ENCODE peak calls at places on chromosomes 13 and 19, in five cellular contexts. One of them, this sample, is unnamed.
A peak's percentile ranks its signal among the peaks of the same experiment; 100 is the strongest.

GRCh38 chr19:58570770-58571574 is 2.2 kb downstream of the MZF1 start:
- DNase-seq in IMR-90: no peak
- DNase-seq in H1: no peak
- DNase-seq in H9: no peak
- DNase-seq in mesendoderm: no peak
- DNase-seq in this sample: no peak

GRCh38 chr13:26497991-26498423 is 59.5 kb upstream of the WASF3 start:
- DNase-seq in H9: no peak
- DNase-seq in mesendoderm: no peak
- DNase-seq in H1: no peak
- DNase-seq in IMR-90: peak; percentile 96
- DNase-seq in this sample: no peak

GRCh38 chr13:106525865-106526264 is 9.6 kb downstream of the EFNB2 start:
- DNase-seq in H9: peak; percentile 49
- DNase-seq in H1: no peak
- DNase-seq in IMR-90: no peak
- DNase-seq in mesendoderm: no peak
- DNase-seq in this sample: no peak

GRCh38 chr13:37443538-37443937 is 155.0 kb downstream of the POSTN start:
- DNase-seq in H9: no peak
- DNase-seq in IMR-90: peak; percentile 90
- DNase-seq in mesendoderm: no peak
- DNase-seq in H1: no peak
- DNase-seq in this sample: no peak

GRCh38 chr19:1587872-1588271 is 4.8 kb downstream of the MBD3 start:
- DNase-seq in H9: no peak
- DNase-seq in IMR-90: no peak
- DNase-seq in H1: no peak
- DNase-seq in mesendoderm: no peak
- DNase-seq in this sample: no peak

GRCh38 chr19:5048091-5048726 is 79.3 kb downstream of the KDM4B start:
- DNase-seq in IMR-90: peak; percentile 67
- DNase-seq in H9: peak; percentile 88
- DNase-seq in H1: peak; percentile 65
- DNase-seq in mesendoderm: peak; percentile 90
- DNase-seq in this sample: peak; percentile 78

GRCh38 chr19:49793561-49793840 is 19.6 kb downstream of the FUZ start:
- DNase-seq in IMR-90: peak; percentile 57
- DNase-seq in H1: no peak
- DNase-seq in H9: no peak
- DNase-seq in mesendoderm: no peak
- DNase-seq in this sample: no peak

GRCh38 chr19:4140237-4140711 is 13.2 kb upstream of the CREB3L3 start:
- DNase-seq in H1: peak; percentile 38
- DNase-seq in mesendoderm: peak; percentile 84
- DNase-seq in H9: peak; percentile 75
- DNase-seq in IMR-90: peak; percentile 72
- DNase-seq in this sample: peak; percentile 56

GRCh38 chr19:12786149-12786870 is 5.0 kb upstream of the JUNB start:
- DNase-seq in IMR-90: no peak
- DNase-seq in H1: no peak
- DNase-seq in H9: no peak
- DNase-seq in mesendoderm: no peak
- DNase-seq in this sample: no peak

GRCh38 chr19:47704656-47705055 is 8.6 kb upstream of the EHD2 start:
- DNase-seq in H1: no peak
- DNase-seq in H9: no peak
- DNase-seq in mesendoderm: no peak
- DNase-seq in IMR-90: no peak
- DNase-seq in this sample: no peak

GRCh38 chr19:32862173-32862572 is 7.4 kb downstream of the SLC7A9 start:
- DNase-seq in mesendoderm: no peak
- DNase-seq in H9: no peak
- DNase-seq in H1: no peak
- DNase-seq in IMR-90: no peak
- DNase-seq in this sample: no peak

GRCh38 chr19:10187315-10187714 is 7.4 kb downstream of the DNMT1 start:
- DNase-seq in H1: no peak
- DNase-seq in IMR-90: no peak
- DNase-seq in mesendoderm: no peak
- DNase-seq in H9: no peak
- DNase-seq in this sample: no peak
- H3K4ac ChIP-seq in H1: no peak overlapping the region
- H3K4ac ChIP-seq in IMR-90: no peak overlapping the region
- H3K4ac ChIP-seq in mesendoderm: no peak overlapping the region
- H3K4ac ChIP-seq in H9: no peak overlapping the region
- H3K4ac ChIP-seq in this sample: no peak overlapping the region

GRCh38 chr13:97333983-97334382 is 100.0 kb upstream of the RAP2A start:
- DNase-seq in H9: no peak
- DNase-seq in IMR-90: no peak
- DNase-seq in mesendoderm: no peak
- DNase-seq in H1: no peak
- DNase-seq in this sample: no peak

GRCh38 chr13:97337985-97338384 is 96.0 kb upstream of the RAP2A start:
- DNase-seq in H9: no peak
- DNase-seq in mesendoderm: no peak
- DNase-seq in H1: no peak
- DNase-seq in IMR-90: no peak
- DNase-seq in this sample: no peak

GRCh38 chr13:97334690-97335089 is 99.3 kb upstream of the RAP2A start:
- DNase-seq in H9: no peak
- DNase-seq in H1: no peak
- DNase-seq in IMR-90: no peak
- DNase-seq in mesendoderm: no peak
- DNase-seq in this sample: no peak

GRCh38 chr13:97332725-97333124 is 101.2 kb upstream of the RAP2A start:
- DNase-seq in mesendoderm: no peak
- DNase-seq in H9: no peak
- DNase-seq in H1: no peak
- DNase-seq in IMR-90: no peak
- DNase-seq in this sample: no peak

GRCh38 chr13:97335488-97336134 is 98.4 kb upstream of the RAP2A start:
- DNase-seq in IMR-90: no peak
- DNase-seq in H9: no peak
- DNase-seq in mesendoderm: no peak
- DNase-seq in H1: no peak
- DNase-seq in this sample: no peak
- H3K4ac ChIP-seq in IMR-90: no peak overlapping the region
- H3K4ac ChIP-seq in H9: no peak overlapping the region
- H3K4ac ChIP-seq in mesendoderm: no peak overlapping the region
- H3K4ac ChIP-seq in H1: no peak overlapping the region
- H3K4ac ChIP-seq in this sample: no peak overlapping the region

GRCh38 chr13:75533866-75534265 is 3.8 kb downstream of the COMMD6 start:
- DNase-seq in H9: no peak
- DNase-seq in H1: no peak
- DNase-seq in mesendoderm: no peak
- DNase-seq in IMR-90: no peak
- DNase-seq in this sample: no peak

GRCh38 chr13:75541961-75542360 is 4.3 kb upstream of the COMMD6 start:
- DNase-seq in H1: no peak
- DNase-seq in mesendoderm: no peak
- DNase-seq in H9: no peak
- DNase-seq in IMR-90: no peak
- DNase-seq in this sample: no peak

GRCh38 chr13:75541287-75541686 is 3.6 kb upstream of the COMMD6 start:
- DNase-seq in IMR-90: peak; percentile 39
- DNase-seq in H9: no peak
- DNase-seq in mesendoderm: no peak
- DNase-seq in H1: no peak
- DNase-seq in this sample: no peak

DNA sequence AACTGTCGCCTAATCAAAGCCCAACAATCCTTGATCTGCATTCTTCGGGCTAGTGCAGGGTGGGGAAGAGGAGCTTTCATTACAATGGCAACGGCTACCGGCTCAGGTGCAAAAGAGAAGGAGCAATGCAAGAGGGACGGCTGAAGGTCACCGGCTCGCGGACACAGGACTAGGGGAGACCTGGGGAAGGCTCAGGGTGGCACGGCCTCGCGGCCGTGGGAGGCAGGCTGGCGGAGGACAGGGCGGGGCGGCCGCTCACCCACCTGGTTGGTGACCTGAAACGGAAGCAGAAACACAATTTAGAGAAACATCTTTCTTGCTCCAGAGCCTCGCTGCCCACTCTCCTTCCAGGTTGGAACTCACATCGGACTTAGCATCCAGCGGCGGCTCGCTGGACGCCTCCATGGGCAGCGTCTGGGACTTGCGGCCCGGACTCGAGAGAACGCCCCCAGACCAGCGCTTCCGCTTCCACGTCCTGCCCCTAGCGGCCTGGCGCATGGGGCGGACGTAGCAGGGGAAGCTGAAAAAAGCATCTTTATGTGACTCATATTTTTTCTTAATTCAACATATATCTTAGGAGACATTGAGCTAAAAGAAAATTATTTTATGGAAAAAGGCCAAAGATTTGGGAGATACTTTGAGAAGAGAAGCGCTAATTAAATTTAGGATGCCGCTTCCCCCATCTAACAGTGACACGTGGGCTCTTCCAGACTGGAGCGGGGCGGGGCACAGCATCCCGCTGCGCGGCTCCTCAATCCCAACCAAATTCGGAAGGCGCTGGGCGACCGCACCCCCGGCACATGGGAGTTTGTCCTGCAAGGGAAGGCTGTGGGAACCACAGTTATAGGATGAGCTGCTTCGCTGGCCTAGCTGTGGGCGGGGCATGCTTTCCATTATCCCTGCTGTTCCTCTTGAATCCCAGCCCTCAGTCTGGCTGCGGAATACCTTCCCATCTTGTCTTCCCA is at the start of gene COMMD6:
- DNase-seq in H1: peak; percentile 91
- DNase-seq in IMR-90: peak; percentile 87
- DNase-seq in mesendoderm: peak; percentile 96
- DNase-seq in H9: peak; percentile 95
- DNase-seq in this sample: peak; percentile 80
- H3K4ac ChIP-seq in H1: no peak within 1 kb of the TSS
- H3K4ac ChIP-seq in IMR-90: peak within 1 kb of the TSS; percentile 96
- H3K4ac ChIP-seq in mesendoderm: no peak within 1 kb of the TSS
- H3K4ac ChIP-seq in H9: no peak within 1 kb of the TSS
- H3K4ac ChIP-seq in this sample: no peak within 1 kb of the TSS

GRCh38 chr19:18519962-18520847 is 1.7 kb downstream of the ELL start:
- DNase-seq in IMR-90: peak; percentile 85
- DNase-seq in mesendoderm: peak; percentile 88
- DNase-seq in H1: no peak
- DNase-seq in H9: peak; percentile 80
- DNase-seq in this sample: peak; percentile 39

GRCh38 chr19:18522124-18522861 is 423 bp upstream of the ELL start:
- DNase-seq in IMR-90: peak; percentile 100
- DNase-seq in H1: peak; percentile 100
- DNase-seq in H9: peak; percentile 100
- DNase-seq in mesendoderm: peak; percentile 100
- DNase-seq in this sample: peak; percentile 100

GRCh38 chr19:18521692-18522123 is at the start of gene ELL:
- DNase-seq in H1: no peak
- DNase-seq in IMR-90: no peak
- DNase-seq in mesendoderm: no peak
- DNase-seq in H9: no peak
- DNase-seq in this sample: no peak

GRCh38 chr19:18518639-18519038 is 3.2 kb downstream of the ELL start:
- DNase-seq in IMR-90: no peak
- DNase-seq in H1: no peak
- DNase-seq in H9: no peak
- DNase-seq in mesendoderm: no peak
- DNase-seq in this sample: no peak

GRCh38 chr19:18520848-18521691 is 800 bp downstream of the ELL start:
- DNase-seq in mesendoderm: peak; percentile 33
- DNase-seq in H1: no peak
- DNase-seq in IMR-90: no peak
- DNase-seq in H9: peak; percentile 50
- DNase-seq in this sample: peak; percentile 26
- H3K4ac ChIP-seq in mesendoderm: no peak overlapping the region
- H3K4ac ChIP-seq in H1: no peak overlapping the region
- H3K4ac ChIP-seq in IMR-90: peak overlapping the region; percentile 97
- H3K4ac ChIP-seq in H9: no peak overlapping the region
- H3K4ac ChIP-seq in this sample: no peak overlapping the region

DNA sequence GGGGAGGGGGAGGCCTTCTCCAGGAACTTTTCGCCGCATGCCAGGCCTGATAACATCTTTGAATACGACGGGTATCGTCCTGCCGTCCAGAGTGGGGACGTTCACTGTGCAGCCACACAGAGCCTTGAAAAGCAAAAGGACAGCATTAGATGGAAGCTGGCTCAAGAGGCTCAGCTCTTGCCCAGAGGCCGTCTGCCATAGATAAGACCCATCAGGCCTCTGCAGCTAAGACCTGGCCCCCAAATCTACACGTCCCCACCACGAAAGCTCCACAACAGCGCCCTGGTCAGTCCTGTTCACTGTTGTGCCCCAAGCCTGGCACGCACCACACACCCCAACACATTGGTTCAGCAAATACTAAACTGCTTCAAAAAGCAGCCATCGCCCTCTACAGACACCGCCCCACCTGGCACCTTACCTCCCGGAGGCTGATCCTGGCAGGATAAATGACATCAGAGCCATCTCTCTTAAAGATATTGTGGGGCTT is 2.1 kb downstream of the DNAJB1 start:
- DNase-seq in IMR-90: no peak
- DNase-seq in H9: no peak
- DNase-seq in mesendoderm: no peak
- DNase-seq in H1: no peak
- DNase-seq in this sample: no peak
- H3K4ac ChIP-seq in IMR-90: no peak overlapping the region
- H3K4ac ChIP-seq in H9: no peak overlapping the region
- H3K4ac ChIP-seq in mesendoderm: no peak overlapping the region
- H3K4ac ChIP-seq in H1: no peak overlapping the region
- H3K4ac ChIP-seq in this sample: no peak overlapping the region

GRCh38 chr19:10717356-10718204 is at the start of gene DNM2:
- DNase-seq in H9: peak; percentile 100
- DNase-seq in mesendoderm: peak; percentile 100
- DNase-seq in IMR-90: peak; percentile 100
- DNase-seq in H1: peak; percentile 99
- DNase-seq in this sample: peak; percentile 100
- H3K4ac ChIP-seq in H9: no peak within 1 kb of the TSS
- H3K4ac ChIP-seq in mesendoderm: peak within 1 kb of the TSS; percentile 91
- H3K4ac ChIP-seq in IMR-90: peak within 1 kb of the TSS; percentile 83
- H3K4ac ChIP-seq in H1: no peak within 1 kb of the TSS
- H3K4ac ChIP-seq in this sample: peak within 1 kb of the TSS; percentile 41